ENCODE peak calls at places on chromosomes 1 and 21, in four cellular contexts. G is Panc1, Q is upper lobe of left lung, F is K562. V is an unnamed sample.

GRCh38 chr1:156194300-156194652 is 372 bp downstream of the SLC25A44 start:
- ATAC-seq in G (peak; percentile 15), Q (peak; percentile 14), F (no peak), V (no peak)

GRCh38 chr1:206411321-206411720 is 59.0 kb upstream of the IKBKE start:
- ATAC-seq in G (no peak), Q (no peak), F (no peak), V (no peak)

GRCh38 chr1:29789221-29789909 is 553.0 kb downstream of the PTPRU start:
- ATAC-seq in G (no peak), Q (no peak), F (no peak), V (no peak)

GRCh38 chr1:162091681-162092524 is 22.4 kb downstream of the NOS1AP start:
- ATAC-seq in G (peak; percentile 54), Q (no peak), F (no peak), V (no peak)

GRCh38 chr1:206545351-206545750 is 38.0 kb downstream of the RASSF5 start:
- ATAC-seq in G (no peak), Q (no peak), F (peak; percentile 18), V (no peak)

GRCh38 chr1:50490640-50491039 is 67.4 kb upstream of the DMRTA2 start:
- ATAC-seq in G (no peak), Q (no peak), F (no peak), V (no peak)

GRCh38 chr1:239179001-239179400 is 207.4 kb upstream of the CHRM3 start:
- ATAC-seq in G (no peak), Q (no peak), F (no peak), V (no peak)

GRCh38 chr1:1217621-1218523 is 3.9 kb upstream of the TNFRSF4 start:
- ATAC-seq in G (no peak), Q (no peak), F (no peak), V (no peak)

GRCh38 chr1:17574502-17574901 is 35.0 kb downstream of the ARHGEF10L start:
- ATAC-seq in G (peak; percentile 70), Q (no peak), F (peak; percentile 58), V (no peak)

GRCh38 chr1:154474802-154475201 is 27.2 kb upstream of the TDRD10 start:
- ATAC-seq in G (peak; percentile 35), Q (peak; percentile 31), F (no peak), V (no peak)

GRCh38 chr1:9900142-9901043 is 9.7 kb downstream of the CTNNBIP1 start:
- ATAC-seq in G (peak; percentile 84), Q (peak; percentile 95), F (peak; percentile 48), V (peak; percentile 85)

GRCh38 chr21:16211339-16212303 is 481.8 kb downstream of the USP25 start:
- ATAC-seq in G (no peak), Q (peak; percentile 23), F (no peak), V (peak; percentile 16)

GRCh38 chr1:172429324-172430127 is 9.0 kb downstream of the C1orf105 start:
- ATAC-seq in G (peak; percentile 88), Q (peak; percentile 81), F (peak; percentile 82), V (no peak)

GRCh38 chr21:38950388-38951094 is 144.8 kb downstream of the ETS2 start:
- ATAC-seq in G (no peak), Q (no peak), F (no peak), V (no peak)

GRCh38 chr1:81071072-81071858 is 729.5 kb upstream of the ADGRL2 start:
- ATAC-seq in G (no peak), Q (no peak), F (no peak), V (no peak)

GRCh38 chr1:243944429-243945160 is 94.6 kb upstream of the AKT3 start:
- ATAC-seq in G (no peak), Q (no peak), F (peak; percentile 41), V (no peak)

GRCh38 chr1:1204998-1205768 is 1.2 kb downstream of the TNFRSF18 start:
- ATAC-seq in G (no peak), Q (no peak), F (peak; percentile 3), V (no peak)

GRCh38 chr1:221157026-221157761 is 278.0 kb downstream of the HLX start:
- ATAC-seq in G (no peak), Q (peak; percentile 47), F (no peak), V (no peak)

GRCh38 chr1:169049258-169049936 is 57.1 kb upstream of the ATP1B1 start:
- ATAC-seq in G (no peak), Q (no peak), F (no peak), V (no peak)

GRCh38 chr21:16040601-16041000 is 310.8 kb downstream of the USP25 start:
- ATAC-seq in G (no peak), Q (no peak), F (no peak), V (no peak)

GRCh38 chr1:166064324-166064926 is 102.4 kb downstream of the FAM78B start:
- ATAC-seq in G (no peak), Q (peak; percentile 17), F (no peak), V (peak; percentile 25)

DNA sequence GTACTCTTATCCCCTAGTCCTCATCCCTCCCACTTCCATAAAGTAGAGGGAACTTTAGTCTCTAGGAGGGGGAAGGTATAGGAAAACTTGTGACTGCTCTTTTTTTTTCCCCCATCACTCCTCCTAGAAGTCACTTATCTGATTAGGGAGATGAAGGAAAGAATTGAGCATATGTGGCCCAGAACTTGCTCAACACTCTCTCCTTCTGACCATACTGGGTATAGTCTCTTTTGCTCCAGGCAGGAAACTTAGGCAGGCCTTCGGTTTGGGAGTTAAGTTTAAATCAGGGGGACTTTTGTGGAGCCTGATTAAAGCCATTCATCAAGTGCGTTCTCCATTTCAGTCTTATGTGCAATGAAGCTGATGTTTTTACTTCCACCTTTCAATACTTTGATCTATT is 5.8 kb downstream of the UBE2U start:
- ATAC-seq in G (no peak), Q (no peak), F (no peak), V (no peak)
- TF ChIP-seq CTCF in G (no peak), Q (no peak), F (no peak), V (no peak)

DNA sequence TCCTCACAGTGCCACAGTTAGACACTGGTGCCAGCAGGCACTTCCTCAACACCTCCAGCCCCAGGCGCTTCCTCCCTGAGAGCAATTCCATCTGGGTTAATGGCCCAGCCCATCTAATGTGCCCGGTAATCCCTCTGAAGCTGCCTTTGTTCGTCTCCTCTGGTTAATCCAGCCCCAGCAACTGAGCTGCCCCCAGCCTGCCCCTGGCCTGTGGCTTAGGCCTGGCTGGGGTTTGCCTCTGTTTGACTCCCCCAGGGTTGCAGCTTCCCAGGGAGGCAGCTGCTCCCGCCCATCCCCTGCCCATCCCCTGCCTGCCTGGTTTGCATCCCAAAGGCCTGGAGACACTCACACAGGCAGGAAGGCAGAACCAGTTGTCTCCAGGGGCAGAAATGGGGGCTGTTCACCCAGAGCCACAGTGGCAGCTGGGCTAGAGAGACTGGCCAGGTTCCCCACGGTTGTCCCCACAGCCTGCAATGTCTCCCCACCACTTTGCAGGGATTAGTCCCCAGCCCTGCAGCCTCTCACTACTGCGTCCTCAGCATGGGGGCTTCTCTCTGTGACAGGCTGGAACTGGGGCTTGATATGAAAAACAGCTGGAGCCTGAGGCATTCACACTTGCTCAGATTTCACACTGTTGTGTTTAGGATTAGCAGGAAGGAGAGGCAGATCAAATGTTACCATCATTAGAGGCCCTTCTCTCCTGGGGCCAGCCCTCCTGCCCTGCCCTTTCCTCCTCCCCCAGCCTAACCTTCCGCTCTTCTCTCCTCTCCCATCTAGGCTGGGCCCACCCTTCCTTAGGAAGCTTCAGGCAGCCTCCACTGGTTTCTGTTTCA is 120.2 kb downstream of the TLR5 start:
- ATAC-seq in G (peak; percentile 53), Q (peak; percentile 14), F (no peak), V (no peak)
- TF ChIP-seq POLR2AphosphoS5 in G (no peak), Q (peak; percentile 48), F (no peak), V (no peak)

DNA sequence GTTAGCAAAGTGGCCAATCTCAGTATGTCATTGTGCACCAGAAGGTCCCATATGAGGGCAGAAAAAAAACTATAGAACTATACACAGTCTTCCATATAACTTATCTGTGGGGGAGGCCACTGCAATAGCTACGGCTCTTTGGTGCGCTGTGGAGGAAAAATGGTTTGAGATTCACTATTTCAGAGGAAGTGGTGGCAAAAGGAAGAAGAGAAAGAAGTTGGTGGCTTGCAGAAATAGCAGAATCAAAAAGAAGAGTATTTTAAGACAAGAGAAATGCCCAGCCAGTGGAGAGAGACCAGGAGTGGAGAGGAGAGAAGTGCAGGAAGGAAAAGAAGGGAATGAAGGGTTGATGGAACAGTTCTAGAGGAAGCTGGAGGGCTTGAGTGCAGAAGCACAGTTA is 64.7 kb downstream of the RUNX1 start:
- ATAC-seq in G (no peak), Q (no peak), F (no peak), V (no peak)
- H3K4me1 ChIP-seq in G (no peaks in the 10 kb centered on the region), Q (peaks cover 24% of the 10 kb centered on the region), F (peaks cover 14% of the 10 kb centered on the region), V (no peaks in the 10 kb centered on the region)

DNA sequence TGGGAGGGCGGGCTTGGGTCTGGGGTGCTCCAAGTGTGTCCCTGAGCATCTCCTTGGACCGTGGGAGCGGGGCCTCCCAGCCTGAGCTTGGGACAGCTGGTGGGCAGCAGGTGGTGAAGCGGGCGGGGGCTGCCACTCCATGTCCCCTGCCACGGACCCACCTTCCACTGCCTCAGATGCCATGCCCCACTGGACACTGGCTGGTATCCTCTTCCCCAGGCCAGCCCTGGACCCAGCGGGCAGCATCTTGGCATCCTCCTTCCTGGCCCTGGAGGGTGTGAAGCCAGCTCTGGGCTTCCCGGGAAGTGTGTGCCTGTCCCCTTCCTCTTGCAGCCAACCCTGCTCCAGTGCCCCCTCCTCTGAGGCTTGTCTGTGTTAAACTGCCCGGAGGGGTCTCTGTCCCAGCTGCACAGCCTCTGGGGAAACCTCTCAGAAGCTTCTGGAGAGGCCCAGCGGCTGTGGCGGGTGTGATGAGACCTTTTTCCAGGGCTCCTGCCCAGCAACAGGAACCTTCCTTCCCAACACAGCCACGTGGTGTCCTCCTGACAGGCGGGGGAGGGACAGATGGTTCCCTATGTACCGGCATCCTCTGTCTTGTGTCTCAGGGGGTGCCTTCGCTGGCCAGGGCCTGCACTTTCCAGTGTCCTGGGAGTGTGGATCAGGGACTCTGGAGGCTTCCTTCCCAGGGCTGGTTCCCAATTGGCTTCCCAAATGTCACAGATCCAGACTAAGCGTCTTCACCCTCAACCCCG is 81.6 kb upstream of the DISP3 start:
- ATAC-seq in G (no peak), Q (peak; percentile 7), F (no peak), V (no peak)
- TF ChIP-seq CTCF in G (no peak), Q (no peak), F (no peak), V (no peak)

DNA sequence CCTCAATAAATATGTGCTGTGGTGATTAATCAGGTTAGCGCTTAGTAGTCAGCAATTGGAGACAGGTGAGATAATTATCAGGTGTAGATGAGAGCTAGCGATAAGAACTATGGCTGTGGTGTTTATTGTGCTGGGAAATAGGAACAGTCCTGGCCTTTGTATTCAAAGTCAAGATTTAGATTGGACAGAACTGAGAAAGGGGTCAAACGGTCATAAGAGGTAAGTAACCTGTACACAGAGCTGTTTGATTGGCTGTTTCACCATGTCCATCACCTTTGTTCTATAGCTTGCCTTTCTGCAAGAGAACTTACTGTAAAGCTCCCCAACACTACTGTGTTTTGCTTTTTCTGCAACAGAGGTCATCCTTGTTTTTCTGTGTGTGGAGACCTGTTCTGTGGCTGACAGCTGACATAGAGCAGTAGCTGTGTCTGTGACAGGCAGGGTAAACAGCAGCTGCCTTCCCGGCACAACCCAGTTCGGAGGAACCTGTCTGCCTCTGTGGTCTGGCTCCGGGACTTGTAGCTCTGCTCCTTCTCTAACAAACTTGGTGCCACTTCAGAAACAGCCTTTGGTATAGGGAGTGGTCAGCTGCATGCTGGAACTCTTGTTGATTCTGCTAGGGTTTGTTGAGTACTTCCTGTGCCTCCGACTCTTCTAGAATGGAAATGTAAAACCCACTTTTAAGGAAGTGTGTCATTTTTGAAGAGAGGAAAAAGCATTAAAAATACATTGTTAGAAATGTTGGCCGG is 21.1 kb upstream of the CDC42 start:
- ATAC-seq in G (no peak), Q (peak; percentile 72), F (no peak), V (peak; percentile 41)
- TF ChIP-seq POLR2AphosphoS5 in G (no peak), Q (peak; percentile 34), F (no peak), V (peak; percentile 48)